ENCODE peak calls at places on chromosome 2, in eight cellular contexts. N is GM13976; A is NAMALWA; U is RPMI8226; Z is chondrocyte; M is ureter; J is fibroblast of villous mesenchyme; Y is stimulated activated CD4-positive, alpha-beta T cell treated with anti-CD3 and anti-CD28 coated beads, Interleukin-12 subunit alpha, Interleukin-12 subunit beta, amount 100 ng/mL, for 48 hours. T is an unnamed sample.

GRCh38 chr2:142509401-142509800 is 368.1 kb upstream of the KYNU start:
- DNase-seq in A (no peak), U (no peak), M (no peak), Z (no peak), Y (no peak), J (no peak), N (no peak), T (no peak)

GRCh38 chr2:137700681-137701080 is 263.6 kb upstream of the HNMT start:
- DNase-seq in U (no peak), N (no peak), J (no peak), A (no peak), M (no peak), Z (no peak), Y (no peak), T (no peak)

GRCh38 chr2:179460530-179460929 is 195.9 kb upstream of the SESTD1 start:
- DNase-seq in U (no peak), Y (no peak), N (no peak), J (peak; percentile 91), A (no peak), M (no peak), Z (no peak), T (peak; percentile 32)

GRCh38 chr2:224287533-224287932 is 114.4 kb downstream of the FAM124B start:
- DNase-seq in U (no peak), A (no peak), J (no peak), Z (no peak), M (no peak), Y (no peak), N (no peak), T (no peak)

GRCh38 chr2:162161634-162162033 is 9.6 kb upstream of the GCG start:
- DNase-seq in Z (no peak), A (no peak), Y (no peak), M (no peak), J (no peak), U (no peak), N (no peak), T (no peak)

GRCh38 chr2:178928077-178928476 is 120.9 kb upstream of the TTN start:
- DNase-seq in J (no peak), Z (no peak), A (no peak), N (no peak), M (no peak), Y (no peak), U (no peak), T (no peak)

GRCh38 chr2:191321861-191322662 is 76.9 kb downstream of the MYO1B start:
- DNase-seq in Z (no peak), Y (peak; percentile 2), M (no peak), A (peak; percentile 9), J (peak; percentile 54), N (no peak), U (peak; percentile 67), T (no peak)

GRCh38 chr2:64276417-64277095 is 132.3 kb upstream of the PELI1 start:
- DNase-seq in N (no peak), A (no peak), Z (no peak), Y (no peak), M (no peak), U (no peak), J (no peak), T (no peak)

GRCh38 chr2:28360742-28361293 is 31.8 kb upstream of the FOSL2 start:
- DNase-seq in Z (no peak), N (no peak), A (no peak), Y (no peak), U (peak; percentile 11), M (no peak), J (peak; percentile 89), T (no peak)

GRCh38 chr2:237511421-237511820 is 24.4 kb downstream of the MLPH start:
- DNase-seq in Y (no peak), J (peak; percentile 92), U (no peak), N (no peak), A (no peak), M (no peak), Z (no peak), T (no peak)

GRCh38 chr2:47520302-47520630 is 117.3 kb downstream of the MSH2 start:
- DNase-seq in Z (no peak), U (peak; percentile 86), N (no peak), J (no peak), Y (no peak), A (peak; percentile 72), M (no peak), T (no peak)

T was measured in pulmonary artery endothelial cell.